ENCODE peak calls at places on chromosomes 6 and 20, in ten cellular contexts. J, A, N, B, L, V, Q, G, E and Y are unnamed samples.

GRCh38 chr6:69796081-69796626 is 656 bp downstream of the LMBRD1 start:
- DNase-seq in N (peak), J (peak), L (peak), V (peak), A (peak), B (no peak), E (peak), Q (no peak), G (no peak), Y (no peak)

GRCh38 chr6:18958146-18958545 is 571.0 kb downstream of the RNF144B start:
- DNase-seq in J (no peak), V (no peak), Q (no peak), E (no peak), A (no peak), G (no peak), N (no peak), B (no peak), L (no peak), Y (no peak)

GRCh38 chr6:28673800-28674671 is 148.4 kb downstream of the GPX5 start:
- DNase-seq in N (no peak), A (peak), L (peak), G (peak), E (no peak), V (peak), Q (no peak), J (peak), B (peak), Y (no peak)

GRCh38 chr20:1933465-1933870 is 38.3 kb downstream of the SIRPA start:
- DNase-seq in A (no peak), N (no peak), V (no peak), L (no peak), J (no peak), Q (no peak), G (no peak), B (no peak), E (no peak), Y (no peak)

GRCh38 chr6:1678201-1678600 is 68.5 kb downstream of the FOXC1 start:
- DNase-seq in N (no peak), J (no peak), B (no peak), Q (no peak), G (no peak), V (no peak), E (no peak), L (no peak), A (no peak), Y (no peak)

GRCh38 chr6:104580452-104580851 is 279.3 kb downstream of the HACE1 start:
- DNase-seq in N (no peak), L (no peak), G (no peak), V (no peak), E (no peak), A (no peak), J (no peak), B (no peak), Q (no peak), Y (no peak)

GRCh38 chr6:118152524-118152923 is 245.5 kb downstream of the SLC35F1 start:
- DNase-seq in V (no peak), L (no peak), N (no peak), E (no peak), G (no peak), A (no peak), B (no peak), Q (no peak), J (no peak), Y (no peak)

GRCh38 chr6:81752969-81753708 is 658 bp upstream of the TENT5A start:
- DNase-seq in G (peak), B (peak), L (peak), V (peak), E (no peak), Q (peak), A (peak), N (peak), J (peak), Y (peak)

GRCh38 chr20:24960302-24960801 is 11.3 kb downstream of the CST7 start:
- DNase-seq in Q (no peak), E (no peak), N (no peak), V (no peak), L (no peak), B (no peak), A (no peak), G (no peak), J (no peak), Y (no peak)

GRCh38 chr6:152170702-152171667 is 363.5 kb downstream of the ESR1 start:
- DNase-seq in A (no peak), G (no peak), N (no peak), L (no peak), E (peak), B (no peak), V (no peak), J (no peak), Q (no peak), Y (no peak)

GRCh38 chr20:33689973-33690372 is 3.8 kb upstream of the E2F1 start:
- DNase-seq in A (peak), J (no peak), E (peak), V (peak), B (peak), Q (no peak), L (no peak), N (no peak), G (no peak), Y (no peak)

GRCh38 chr6:33984466-33985332 is 161.2 kb downstream of the GRM4 start:
- DNase-seq in L (no peak), B (no peak), N (no peak), G (no peak), E (no peak), J (no peak), V (no peak), Q (no peak), A (no peak), Y (no peak)

GRCh38 chr6:6586671-6587526 is 1.6 kb upstream of the LY86 start:
- DNase-seq in L (no peak), A (no peak), N (no peak), B (no peak), E (no peak), G (no peak), J (no peak), V (no peak), Q (no peak), Y (no peak)

GRCh38 chr6:53055873-53056272 is 9.3 kb upstream of the FBXO9 start:
- DNase-seq in L (no peak), V (no peak), Q (no peak), A (no peak), E (no peak), N (no peak), J (no peak), G (no peak), B (no peak), Y (no peak)

GRCh38 chr6:107128577-107128976 is 13.3 kb upstream of the BEND3 start:
- DNase-seq in J (no peak), N (no peak), B (no peak), G (no peak), V (no peak), E (no peak), Q (no peak), L (no peak), A (no peak), Y (no peak)

GRCh38 chr6:18142591-18142861 is 12.4 kb downstream of the TPMT start:
- DNase-seq in B (no peak), E (no peak), V (no peak), J (no peak), G (no peak), N (no peak), A (no peak), L (no peak), Q (no peak), Y (no peak)

GRCh38 chr6:113169484-113169883 is 687.7 kb upstream of the MARCKS start:
- DNase-seq in E (no peak), N (no peak), Q (no peak), A (peak), L (no peak), G (no peak), B (no peak), V (peak), J (no peak), Y (no peak)

GRCh38 chr6:87074051-87074711 is 20.7 kb downstream of the CGA start:
- DNase-seq in Q (no peak), B (no peak), V (no peak), A (no peak), J (no peak), N (peak), L (no peak), E (no peak), G (no peak), Y (no peak)

GRCh38 chr20:64113796-64114355 is 6.5 kb upstream of the NPBWR2 start:
- DNase-seq in L (no peak), V (no peak), J (no peak), G (no peak), B (no peak), E (no peak), N (peak), A (no peak), Q (no peak), Y (no peak)

GRCh38 chr20:62104791-62105345 is 17.4 kb upstream of the LSM14B start:
- DNase-seq in E (no peak), L (no peak), V (no peak), A (no peak), N (no peak), Q (no peak), G (no peak), B (no peak), J (no peak), Y (no peak)

GRCh38 chr20:19231359-19232035 is 19.1 kb downstream of the SLC24A3 start:
- DNase-seq in B (no peak), Q (no peak), G (no peak), N (no peak), E (no peak), J (no peak), L (no peak), V (no peak), A (no peak), Y (no peak)

GRCh38 chr20:8255945-8256632 is 124.0 kb downstream of the PLCB1 start:
- DNase-seq in Q (no peak), B (no peak), G (no peak), A (no peak), E (no peak), J (no peak), L (no peak), N (peak), V (no peak), Y (no peak)

GRCh38 chr6:26366504-26366903 is 1.5 kb downstream of the BTN3A2 start:
- DNase-seq in N (no peak), L (no peak), Q (no peak), G (no peak), J (no peak), B (no peak), E (no peak), A (peak), V (peak), Y (no peak)

GRCh38 chr6:152094992-152095592 is 287.6 kb downstream of the ESR1 start:
- DNase-seq in V (peak), B (no peak), J (no peak), E (peak), Q (no peak), G (no peak), N (no peak), A (peak), L (peak), Y (peak)

GRCh38 chr20:7383218-7383617 is 557.0 kb downstream of the HAO1 start:
- DNase-seq in E (no peak), Q (no peak), B (no peak), N (no peak), A (no peak), L (no peak), V (no peak), G (no peak), J (no peak), Y (no peak)

GRCh38 chr6:37988131-37988530 is 168.6 kb downstream of the ZFAND3 start:
- DNase-seq in L (no peak), Q (no peak), B (no peak), E (no peak), G (no peak), A (no peak), V (peak), J (peak), N (no peak), Y (no peak)

GRCh38 chr6:169990095-169991030 is 238.9 kb downstream of the ERMARD start:
- DNase-seq in G (no peak), B (peak), A (no peak), J (no peak), L (no peak), N (no peak), V (no peak), E (no peak), Q (no peak), Y (no peak)

GRCh38 chr6:1424306-1424927 is 35.0 kb downstream of the FOXF2 start:
- DNase-seq in E (no peak), A (peak), B (peak), L (peak), G (no peak), Q (no peak), N (peak), V (peak), J (peak), Y (no peak)

GRCh38 chr6:21019614-21020013 is 485.4 kb downstream of the CDKAL1 start:
- DNase-seq in E (no peak), G (no peak), B (no peak), A (no peak), Q (no peak), N (no peak), L (no peak), V (no peak), J (no peak), Y (no peak)

GRCh38 chr20:34861386-34862084 is 11.1 kb downstream of the GGT7 start:
- DNase-seq in E (no peak), B (no peak), A (no peak), L (no peak), Q (no peak), V (no peak), G (no peak), J (no peak), N (no peak), Y (no peak)

GRCh38 chr20:53163486-53163885 is 191.3 kb downstream of the TSHZ2 start:
- DNase-seq in G (no peak), N (no peak), E (no peak), A (peak), V (no peak), L (no peak), Q (no peak), B (no peak), J (no peak), Y (no peak)

GRCh38 chr6:38391206-38391908 is 248.4 kb downstream of the BTBD9 start:
- DNase-seq in E (no peak), B (no peak), G (no peak), V (peak), N (no peak), A (peak), J (no peak), L (no peak), Q (no peak), Y (no peak)

GRCh38 chr20:6116763-6117162 is 6.1 kb downstream of the FERMT1 start:
- DNase-seq in G (no peak), V (no peak), N (no peak), Q (no peak), B (no peak), A (no peak), L (no peak), E (no peak), J (no peak), Y (no peak)

GRCh38 chr20:58478141-58478805 is 36.9 kb downstream of the APCDD1L start:
- DNase-seq in G (no peak), Q (no peak), E (no peak), L (no peak), V (peak), A (no peak), N (no peak), B (no peak), J (no peak), Y (no peak)

GRCh38 chr6:76835289-76835688 is 628.0 kb downstream of the HTR1B start:
- DNase-seq in A (no peak), E (no peak), B (no peak), Q (no peak), G (no peak), L (no peak), V (no peak), J (no peak), N (no peak), Y (no peak)

GRCh38 chr6:169868458-169868857 is 117.0 kb downstream of the ERMARD start:
- DNase-seq in N (peak), Q (no peak), A (no peak), G (no peak), V (no peak), L (peak), B (no peak), E (no peak), J (no peak), Y (no peak)

GRCh38 chr20:46010491-46011405 is 2.0 kb downstream of the MMP9 start:
- DNase-seq in E (no peak), J (no peak), V (no peak), L (no peak), Q (no peak), G (no peak), B (no peak), N (no peak), A (no peak), Y (no peak)

GRCh38 chr6:13808806-13809205 is 5.6 kb downstream of the MCUR1 start:
- DNase-seq in E (no peak), L (no peak), J (no peak), G (no peak), Q (no peak), N (no peak), V (no peak), B (no peak), A (no peak), Y (no peak)